ENCODE peak calls at places on chromosomes 7 and 10, in six cellular contexts. T is CD4-positive, alpha-beta memory T cell; W is gastrocnemius medialis; J is colonic mucosa; N is cardiac muscle cell; I is effector memory CD4-positive, alpha-beta T cell. C is an unnamed sample. For H3K4me1, the result is how much of the 10 kb centered on the place peaks cover.

GRCh38 chr7:67758551-67758950 is 761.9 kb downstream of the TYW1 start:
- DNase-seq in T (no peak), J (no peak), I (no peak), W (no peak), N (no peak), C (no peak)

GRCh38 chr7:141356096-141356495 is 195.1 kb upstream of the AGK start:
- DNase-seq in I (no peak), T (no peak), N (peak), W (no peak), J (no peak), C (no peak)

GRCh38 chr10:57973451-57973850 is 294.2 kb downstream of the IPMK start:
- DNase-seq in T (no peak), W (no peak), I (no peak), N (no peak), J (no peak), C (no peak)

GRCh38 chr10:118753331-118753730 is 1.4 kb downstream of the CACUL1 start:
- DNase-seq in I (no peak), N (peak), W (no peak), J (no peak), T (no peak), C (no peak)

GRCh38 chr10:9024210-9024609 is 969.7 kb downstream of the GATA3 start:
- DNase-seq in T (no peak), W (no peak), I (no peak), N (no peak), J (no peak), C (no peak)

GRCh38 chr7:157355784-157356511 is 19.1 kb downstream of the DNAJB6 start:
- DNase-seq in J (no peak), W (peak), T (no peak), N (no peak), I (no peak), C (peak)

GRCh38 chr10:50579491-50580259 is 44.1 kb downstream of the SGMS1 start:
- DNase-seq in J (peak), N (no peak), W (no peak), I (no peak), T (no peak), C (no peak)

GRCh38 chr7:128036226-128036940 is 5.1 kb upstream of the LRRC4 start:
- DNase-seq in N (no peak), T (no peak), J (no peak), W (no peak), I (no peak), C (no peak)

GRCh38 chr7:36048141-36048901 is 104.7 kb upstream of the EEPD1 start:
- DNase-seq in J (no peak), I (no peak), N (peak), W (peak), T (no peak), C (no peak)

DNA sequence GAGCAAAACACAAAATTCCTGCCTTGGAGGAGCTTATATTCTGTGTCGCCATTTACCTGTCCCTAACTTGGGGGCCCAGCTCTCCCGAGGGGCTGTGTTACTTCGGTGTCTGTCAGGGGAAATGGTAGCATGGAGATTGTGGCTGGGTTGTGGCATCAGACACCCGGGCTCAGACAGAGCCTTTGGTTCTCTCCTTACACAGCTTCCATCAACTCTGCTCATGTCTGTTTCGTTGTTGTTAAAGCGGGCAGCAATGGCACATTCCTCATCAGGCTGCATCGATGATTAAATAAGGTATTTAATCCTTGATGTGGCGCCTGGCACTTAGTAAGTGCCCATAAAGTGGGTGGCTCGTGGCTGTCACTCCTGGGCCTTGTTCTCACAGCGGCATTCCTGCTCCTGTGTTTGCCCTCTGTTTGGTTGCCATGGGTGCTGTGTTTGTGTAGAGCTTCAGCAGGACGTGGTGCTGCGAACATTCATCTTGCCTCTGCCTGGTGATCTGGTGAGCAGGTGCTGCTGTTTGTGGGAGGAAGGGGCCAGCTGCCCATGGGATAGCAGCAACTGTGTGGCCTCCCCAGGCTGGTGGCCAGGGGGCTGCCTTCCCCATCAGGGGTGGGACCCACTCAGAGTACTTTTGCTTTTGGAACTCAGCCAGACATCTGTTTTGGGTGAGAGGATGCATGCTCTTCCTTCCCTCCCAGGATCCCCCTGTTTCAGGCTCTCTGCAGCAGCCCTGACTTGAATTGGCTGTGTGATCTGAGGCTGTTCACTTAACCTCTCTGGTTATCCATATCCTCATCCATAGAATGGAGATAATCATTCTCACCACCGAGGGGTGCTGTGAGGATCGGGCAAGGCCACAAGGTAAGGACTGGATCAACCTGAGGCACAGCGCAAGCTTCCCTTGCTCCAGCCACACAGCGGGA is 207.2 kb upstream of the SVIL start:
- DNase-seq in W (peak), T (no peak), I (no peak), N (peak), J (no peak), C (peak)
- H3K4me1 ChIP-seq in W (under half), T (under half), I (under half), N (under half), J (under half), C (under half)

GRCh38 chr7:149772236-149772820 is 1.1 kb downstream of the ZNF467 start:
- DNase-seq in J (peak), T (no peak), W (no peak), I (no peak), N (no peak), C (peak)
- H3K4me1 ChIP-seq in J (under half), T (under half), W (under half), I (under half), N (under half), C (under half)

GRCh38 chr10:101446947-101447346 is 93.0 kb downstream of the BTRC start:
- DNase-seq in W (no peak), T (no peak), N (no peak), J (no peak), I (no peak), C (no peak)

GRCh38 chr10:101444499-101444898 is 90.5 kb downstream of the BTRC start:
- DNase-seq in W (no peak), T (no peak), I (no peak), J (no peak), N (no peak), C (no peak)

GRCh38 chr10:101447477-101447876 is 93.5 kb downstream of the BTRC start:
- DNase-seq in W (no peak), J (no peak), T (no peak), N (no peak), I (no peak), C (no peak)

GRCh38 chr10:101444058-101444457 is 90.1 kb downstream of the BTRC start:
- DNase-seq in W (no peak), J (no peak), N (peak), T (no peak), I (no peak), C (no peak)

GRCh38 chr10:101446071-101446470 is 92.1 kb downstream of the BTRC start:
- DNase-seq in T (no peak), I (no peak), W (no peak), N (no peak), J (no peak), C (no peak)
- H3K4me1 ChIP-seq in T (under half), I (under half), W (under half), N (half or more), J (under half), C (under half)

GRCh38 chr7:7705316-7705715 is 13.1 kb downstream of the RPA3 start:
- DNase-seq in J (no peak), T (no peak), W (no peak), N (no peak), I (no peak), C (no peak)
- H3K4me1 ChIP-seq in J (under half), T (under half), W (under half), N (under half), I (under half), C (under half)